ENCODE peak calls at places on chromosome 18, in ten cellular contexts. P is gastrocnemius medialis, Y is Panc1, K is Caco-2, U is ovary, D is adrenal gland, C is SK-N-SH, R is astrocyte, V is heart left ventricle, B is fibroblast of lung. E is an unnamed sample.

GRCh38 chr18:34493566-34494358 is 216.3 kb upstream of the DTNA start:
- DNase-seq in D (peak; percentile 7), P (peak; percentile 27), B (no peak), Y (no peak), R (peak; percentile 13), C (peak; percentile 84), K (peak; percentile 37), U (no peak), V (peak; percentile 33), E (peak; percentile 13)

GRCh38 chr18:51852661-51853060 is 487.3 kb upstream of the DCC start:
- DNase-seq in V (no peak), K (no peak), D (no peak), B (no peak), R (no peak), Y (no peak), P (no peak), C (no peak), U (no peak), E (no peak)

GRCh38 chr18:25734336-25734735 is 356.1 kb downstream of the SS18 start:
- DNase-seq in P (no peak), B (no peak), K (no peak), D (no peak), U (no peak), V (no peak), R (no peak), Y (no peak), C (no peak), E (no peak)

GRCh38 chr18:49016648-49017539 is 66.1 kb upstream of the SMAD7 start:
- DNase-seq in C (peak; percentile 40), K (peak; percentile 73), B (peak; percentile 62), V (no peak), D (peak; percentile 56), P (no peak), Y (no peak), R (peak; percentile 90), U (peak; percentile 46), E (no peak)

GRCh38 chr18:78659748-78660147 is 319.9 kb upstream of the SALL3 start:
- DNase-seq in Y (no peak), U (no peak), K (no peak), R (no peak), P (no peak), B (no peak), C (peak; percentile 59), D (no peak), V (no peak), E (peak; percentile 46)

GRCh38 chr18:40607741-40608140 is 1347.3 kb upstream of the PIK3C3 start:
- DNase-seq in P (no peak), C (no peak), B (no peak), R (no peak), D (no peak), U (no peak), K (no peak), Y (no peak), V (no peak), E (no peak)

GRCh38 chr18:35436076-35436649 is 59.0 kb upstream of the ZNF396 start:
- DNase-seq in P (no peak), D (no peak), C (no peak), B (peak; percentile 32), U (no peak), K (no peak), Y (no peak), V (no peak), R (peak; percentile 68), E (no peak)

GRCh38 chr18:50458796-50459195 is 84.0 kb downstream of the SKA1 start:
- DNase-seq in D (no peak), V (no peak), Y (no peak), K (no peak), R (no peak), B (no peak), P (no peak), C (no peak), U (no peak), E (no peak)

GRCh38 chr18:76808561-76808960 is 13.8 kb upstream of the ZNF236 start:
- DNase-seq in K (no peak), B (no peak), Y (no peak), D (no peak), V (no peak), P (no peak), U (no peak), C (no peak), R (no peak), E (no peak)

GRCh38 chr18:76803413-76803812 is 18.9 kb upstream of the ZNF236 start:
- DNase-seq in U (no peak), P (no peak), B (no peak), K (no peak), V (no peak), Y (no peak), D (no peak), R (no peak), C (no peak), E (no peak)

GRCh38 chr18:76803814-76804213 is 18.5 kb upstream of the ZNF236 start:
- DNase-seq in K (peak; percentile 71), V (peak; percentile 53), B (peak; percentile 55), Y (peak; percentile 79), P (peak; percentile 29), R (peak; percentile 29), D (peak; percentile 77), C (peak; percentile 77), U (peak; percentile 53), E (peak; percentile 69)

GRCh38 chr18:76806301-76806700 is 16.1 kb upstream of the ZNF236 start:
- DNase-seq in D (no peak), U (no peak), C (no peak), Y (no peak), R (no peak), B (no peak), K (no peak), V (no peak), P (no peak), E (no peak)

DNA sequence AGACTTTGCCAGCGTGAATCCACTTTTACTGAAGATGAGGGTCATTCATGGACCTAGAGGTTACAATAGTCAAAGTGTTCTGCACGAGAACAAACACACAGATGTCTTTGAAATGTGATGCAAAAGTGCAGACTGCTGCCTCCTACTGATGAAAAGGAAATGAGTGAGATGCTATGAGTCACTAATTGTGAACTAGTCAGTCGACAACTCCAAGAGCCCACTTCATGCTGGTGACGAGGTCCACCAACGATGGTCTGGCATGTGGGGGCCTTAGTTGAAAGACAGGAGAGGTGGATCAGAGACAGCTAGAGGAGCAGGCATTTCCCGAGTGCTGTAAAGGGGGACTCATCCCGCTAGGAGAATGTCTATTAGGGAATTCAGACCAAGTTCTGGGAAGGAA is 17.1 kb upstream of the ZNF236 start:
- DNase-seq in B (no peak), D (no peak), K (no peak), V (no peak), P (no peak), C (no peak), R (peak; percentile 34), U (no peak), Y (no peak), E (no peak)
- TF ChIP-seq CTCF in B (peak; percentile 30), D (no peak), K (no peak), V (no peak), P (no peak), C (peak; percentile 34), R (peak; percentile 21), U (no peak), Y (no peak), E (peak; percentile 3)

GRCh38 chr18:22167091-22167470 is 2.3 kb upstream of the GATA6 start:
- DNase-seq in Y (no peak), U (peak; percentile 46), C (no peak), D (peak; percentile 44), V (no peak), R (no peak), K (peak; percentile 38), P (no peak), B (no peak), E (no peak)

GRCh38 chr18:22165049-22165602 is 4.3 kb upstream of the GATA6 start:
- DNase-seq in U (no peak), Y (no peak), V (no peak), P (no peak), B (no peak), C (peak; percentile 33), K (no peak), D (no peak), R (no peak), E (no peak)

GRCh38 chr18:22167471-22168151 is 1.8 kb upstream of the GATA6 start:
- DNase-seq in B (peak; percentile 61), K (peak; percentile 49), Y (no peak), U (peak; percentile 64), D (peak; percentile 55), V (no peak), P (no peak), C (peak; percentile 40), R (no peak), E (no peak)

GRCh38 chr18:22165603-22166069 is 3.8 kb upstream of the GATA6 start:
- DNase-seq in B (no peak), V (no peak), R (no peak), Y (no peak), U (no peak), C (no peak), D (no peak), P (no peak), K (no peak), E (no peak)

DNA sequence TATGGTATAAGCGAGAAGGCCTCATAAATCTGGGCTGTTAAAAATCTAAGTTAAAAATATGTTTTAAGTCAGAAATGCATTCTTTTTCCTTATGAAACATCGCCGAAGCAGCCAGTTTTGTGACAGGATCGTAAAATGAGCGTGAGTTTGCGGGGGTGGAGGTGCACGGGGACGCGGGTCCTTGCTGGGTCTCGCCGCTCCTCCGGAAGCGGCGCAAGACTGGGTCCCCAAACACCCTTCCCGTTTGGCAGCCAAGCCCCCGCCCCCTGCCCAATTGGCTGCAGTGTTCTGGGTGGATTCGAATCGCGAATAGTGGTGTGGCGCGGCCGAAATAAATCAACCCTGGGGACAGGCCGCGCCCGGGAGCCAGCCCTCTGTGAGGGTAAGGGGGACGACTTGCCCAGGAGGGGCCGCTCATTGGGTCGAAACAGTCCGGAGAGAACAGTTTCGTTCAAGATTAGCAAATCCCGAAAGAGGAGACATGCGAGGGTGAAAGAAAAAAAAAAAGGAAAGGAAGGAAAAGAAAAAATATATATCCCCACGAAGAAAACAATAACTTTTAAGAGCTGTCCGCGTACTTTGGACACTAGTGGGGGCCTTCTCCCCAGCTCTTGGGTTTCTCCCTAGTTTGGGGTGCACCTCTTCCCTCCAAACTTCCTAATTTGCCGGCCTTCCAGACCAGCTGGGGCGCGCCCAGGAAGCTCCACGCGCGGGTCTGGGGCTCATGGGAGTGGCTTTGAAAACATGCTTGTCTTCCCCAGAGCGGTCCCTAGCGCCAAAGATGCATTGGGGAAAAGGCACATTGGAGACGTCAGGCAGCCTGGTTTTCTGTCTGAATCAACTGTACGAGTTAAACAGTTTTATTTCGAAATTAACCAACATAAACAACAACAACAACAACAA is 3.1 kb upstream of the GATA6 start:
- DNase-seq in R (no peak), V (peak; percentile 72), K (peak; percentile 56), B (peak; percentile 47), Y (no peak), P (no peak), C (peak; percentile 33), D (peak; percentile 88), U (peak; percentile 82), E (no peak)
- H3K27me3 ChIP-seq in R (peaks cover 71% of the 10 kb centered on the region), V (peaks cover 9% of the 10 kb centered on the region), K (no peaks in the 10 kb centered on the region), B (peaks cover 50% of the 10 kb centered on the region), Y (peaks cover 61% of the 10 kb centered on the region), P (peaks cover 87% of the 10 kb centered on the region), C (peaks cover 98% of the 10 kb centered on the region), D (no peaks in the 10 kb centered on the region), U (no peaks in the 10 kb centered on the region), E (peaks cover 75% of the 10 kb centered on the region)

GRCh38 chr18:395481-396250 is 104.8 kb downstream of the COLEC12 start:
- DNase-seq in P (no peak), D (no peak), C (peak; percentile 70), R (peak; percentile 89), U (no peak), B (peak; percentile 71), K (no peak), Y (no peak), V (no peak), E (peak; percentile 66)

GRCh38 chr18:393558-393957 is 106.9 kb downstream of the COLEC12 start:
- DNase-seq in Y (no peak), R (no peak), U (no peak), B (no peak), C (peak; percentile 39), K (no peak), D (no peak), P (no peak), V (no peak), E (peak; percentile 13)

GRCh38 chr18:394276-394996 is 106.1 kb downstream of the COLEC12 start:
- DNase-seq in U (no peak), Y (no peak), D (no peak), B (no peak), P (no peak), C (no peak), R (no peak), K (no peak), V (no peak), E (no peak)

GRCh38 chr18:396251-396555 is 104.3 kb downstream of the COLEC12 start:
- DNase-seq in B (no peak), R (no peak), U (no peak), K (no peak), C (no peak), Y (no peak), D (no peak), P (no peak), V (no peak), E (no peak)

GRCh38 chr18:394997-395383 is 105.5 kb downstream of the COLEC12 start:
- DNase-seq in D (no peak), B (peak; percentile 56), U (no peak), P (no peak), V (peak; percentile 39), Y (no peak), R (peak; percentile 91), K (no peak), C (no peak), E (no peak)
- H3K4me1 ChIP-seq in D (no peaks in the 10 kb centered on the region), B (peaks cover 9% of the 10 kb centered on the region), U (no peaks in the 10 kb centered on the region), P (no peaks in the 10 kb centered on the region), V (peaks cover 27% of the 10 kb centered on the region), Y (no peaks in the 10 kb centered on the region), R (peaks cover 26% of the 10 kb centered on the region), K (peaks cover 6% of the 10 kb centered on the region), C (peaks cover 60% of the 10 kb centered on the region), E (peaks cover 32% of the 10 kb centered on the region)

GRCh38 chr18:32302806-32303205 is 113.0 kb downstream of the MEP1B start:
- DNase-seq in B (no peak), C (no peak), U (no peak), P (no peak), K (no peak), D (no peak), R (no peak), Y (no peak), V (peak; percentile 38), E (no peak)
- TF ChIP-seq CTCF in B (no peak), C (no peak), U (no peak), P (no peak), K (no peak), D (no peak), R (no peak), Y (no peak), V (no peak), E (no peak)